ENCODE peak calls at places on chromosome 16, in nine cellular contexts. One of them, this sample, is unnamed.

GRCh38 chr16:79011282-79011681 is 589.3 kb downstream of the MAF start:
- DNase-seq in A549: no peak
- DNase-seq in epithelial cell of esophagus: no peak
- DNase-seq in body of pancreas: no peak
- DNase-seq in AG10803: no peak
- DNase-seq in suprapubic skin: no peak
- DNase-seq in GM06990: no peak
- DNase-seq in CD8-positive, alpha-beta T cell: no peak
- DNase-seq in mucosa of descending colon: no peak
- DNase-seq in this sample: no peak

GRCh38 chr16:56956756-56957155 is 5.0 kb upstream of the CETP start:
- DNase-seq in A549: no peak
- DNase-seq in epithelial cell of esophagus: no peak
- DNase-seq in body of pancreas: no peak
- DNase-seq in AG10803: no peak
- DNase-seq in suprapubic skin: no peak
- DNase-seq in GM06990: no peak
- DNase-seq in CD8-positive, alpha-beta T cell: no peak
- DNase-seq in mucosa of descending colon: no peak
- DNase-seq in this sample: no peak

GRCh38 chr16:51009813-51010212 is 141.3 kb downstream of the SALL1 start:
- DNase-seq in A549: no peak
- DNase-seq in epithelial cell of esophagus: no peak
- DNase-seq in body of pancreas: no peak
- DNase-seq in AG10803: no peak
- DNase-seq in suprapubic skin: no peak
- DNase-seq in GM06990: no peak
- DNase-seq in CD8-positive, alpha-beta T cell: no peak
- DNase-seq in mucosa of descending colon: no peak
- DNase-seq in this sample: no peak

GRCh38 chr16:11144122-11144521 is 111.9 kb downstream of the SOCS1 start:
- DNase-seq in A549: no peak
- DNase-seq in epithelial cell of esophagus: no peak
- DNase-seq in body of pancreas: no peak
- DNase-seq in AG10803: no peak
- DNase-seq in suprapubic skin: no peak
- DNase-seq in GM06990: no peak
- DNase-seq in CD8-positive, alpha-beta T cell: no peak
- DNase-seq in mucosa of descending colon: no peak
- DNase-seq in this sample: no peak

GRCh38 chr16:52492789-52493357 is 54.1 kb downstream of the TOX3 start:
- DNase-seq in A549: no peak
- DNase-seq in epithelial cell of esophagus: no peak
- DNase-seq in body of pancreas: peak; percentile 45
- DNase-seq in AG10803: no peak
- DNase-seq in suprapubic skin: no peak
- DNase-seq in GM06990: no peak
- DNase-seq in CD8-positive, alpha-beta T cell: no peak
- DNase-seq in mucosa of descending colon: no peak
- DNase-seq in this sample: no peak

GRCh38 chr16:77723108-77723514 is 797 bp downstream of the NUDT7 start:
- DNase-seq in A549: no peak
- DNase-seq in epithelial cell of esophagus: no peak
- DNase-seq in body of pancreas: peak; percentile 28
- DNase-seq in AG10803: peak; percentile 84
- DNase-seq in suprapubic skin: no peak
- DNase-seq in GM06990: no peak
- DNase-seq in CD8-positive, alpha-beta T cell: no peak
- DNase-seq in mucosa of descending colon: no peak
- DNase-seq in this sample: no peak

GRCh38 chr16:80174416-80174815 is 366.4 kb upstream of the DYNLRB2 start:
- DNase-seq in A549: peak; percentile 53
- DNase-seq in epithelial cell of esophagus: peak; percentile 83
- DNase-seq in body of pancreas: no peak
- DNase-seq in AG10803: peak; percentile 95
- DNase-seq in suprapubic skin: no peak
- DNase-seq in GM06990: no peak
- DNase-seq in CD8-positive, alpha-beta T cell: no peak
- DNase-seq in mucosa of descending colon: no peak
- DNase-seq in this sample: no peak

GRCh38 chr16:49494386-49495150 is 121.0 kb downstream of the C16orf78 start:
- DNase-seq in A549: no peak
- DNase-seq in epithelial cell of esophagus: no peak
- DNase-seq in body of pancreas: no peak
- DNase-seq in AG10803: no peak
- DNase-seq in suprapubic skin: peak; percentile 47
- DNase-seq in GM06990: no peak
- DNase-seq in CD8-positive, alpha-beta T cell: no peak
- DNase-seq in mucosa of descending colon: no peak
- DNase-seq in this sample: peak; percentile 30

GRCh38 chr16:50266337-50267091 is at the start of gene ADCY7:
- DNase-seq in A549: no peak
- DNase-seq in epithelial cell of esophagus: peak; percentile 83
- DNase-seq in body of pancreas: peak; percentile 63
- DNase-seq in AG10803: peak; percentile 88
- DNase-seq in suprapubic skin: no peak
- DNase-seq in GM06990: peak; percentile 84
- DNase-seq in CD8-positive, alpha-beta T cell: peak; percentile 89
- DNase-seq in mucosa of descending colon: peak; percentile 87
- DNase-seq in this sample: peak; percentile 88

GRCh38 chr16:20114356-20114755 is 40.7 kb upstream of the GPR139 start:
- DNase-seq in A549: peak; percentile 65
- DNase-seq in epithelial cell of esophagus: peak; percentile 9
- DNase-seq in body of pancreas: peak; percentile 56
- DNase-seq in AG10803: no peak
- DNase-seq in suprapubic skin: no peak
- DNase-seq in GM06990: no peak
- DNase-seq in CD8-positive, alpha-beta T cell: no peak
- DNase-seq in mucosa of descending colon: peak; percentile 20
- DNase-seq in this sample: no peak

GRCh38 chr16:13779676-13780075 is 140.3 kb upstream of the ERCC4 start:
- DNase-seq in A549: no peak
- DNase-seq in epithelial cell of esophagus: no peak
- DNase-seq in body of pancreas: no peak
- DNase-seq in AG10803: no peak
- DNase-seq in suprapubic skin: no peak
- DNase-seq in GM06990: no peak
- DNase-seq in CD8-positive, alpha-beta T cell: no peak
- DNase-seq in mucosa of descending colon: no peak
- DNase-seq in this sample: no peak

GRCh38 chr16:83928341-83929055 is 24.5 kb upstream of the OSGIN1 start:
- DNase-seq in A549: no peak
- DNase-seq in epithelial cell of esophagus: peak; percentile 81
- DNase-seq in body of pancreas: no peak
- DNase-seq in AG10803: peak; percentile 88
- DNase-seq in suprapubic skin: no peak
- DNase-seq in GM06990: no peak
- DNase-seq in CD8-positive, alpha-beta T cell: no peak
- DNase-seq in mucosa of descending colon: no peak
- DNase-seq in this sample: no peak

GRCh38 chr16:23334950-23335349 is 32.8 kb downstream of the SCNN1B start:
- DNase-seq in A549: no peak
- DNase-seq in epithelial cell of esophagus: no peak
- DNase-seq in body of pancreas: no peak
- DNase-seq in AG10803: no peak
- DNase-seq in suprapubic skin: no peak
- DNase-seq in GM06990: no peak
- DNase-seq in CD8-positive, alpha-beta T cell: no peak
- DNase-seq in mucosa of descending colon: no peak
- DNase-seq in this sample: no peak

GRCh38 chr16:2046889-2047329 is 725 bp downstream of the NTHL1 start:
- DNase-seq in A549: no peak
- DNase-seq in epithelial cell of esophagus: no peak
- DNase-seq in body of pancreas: no peak
- DNase-seq in AG10803: no peak
- DNase-seq in suprapubic skin: no peak
- DNase-seq in GM06990: no peak
- DNase-seq in CD8-positive, alpha-beta T cell: no peak
- DNase-seq in mucosa of descending colon: no peak
- DNase-seq in this sample: no peak

GRCh38 chr16:2047330-2048115 is at the start of the genes NTHL1 and TSC2:
- DNase-seq in A549: peak; percentile 98
- DNase-seq in epithelial cell of esophagus: peak; percentile 97
- DNase-seq in body of pancreas: peak; percentile 96
- DNase-seq in AG10803: peak; percentile 94
- DNase-seq in suprapubic skin: peak; percentile 98
- DNase-seq in GM06990: peak; percentile 96
- DNase-seq in CD8-positive, alpha-beta T cell: peak; percentile 93
- DNase-seq in mucosa of descending colon: peak; percentile 97
- DNase-seq in this sample: peak; percentile 99

GRCh38 chr16:2048116-2048543 is 345 bp downstream of the TSC2 start:
- DNase-seq in A549: no peak
- DNase-seq in epithelial cell of esophagus: no peak
- DNase-seq in body of pancreas: no peak
- DNase-seq in AG10803: no peak
- DNase-seq in suprapubic skin: no peak
- DNase-seq in GM06990: no peak
- DNase-seq in CD8-positive, alpha-beta T cell: no peak
- DNase-seq in mucosa of descending colon: no peak
- DNase-seq in this sample: no peak

GRCh38 chr16:2044541-2044940 is 3.1 kb downstream of the NTHL1 start:
- DNase-seq in A549: no peak
- DNase-seq in epithelial cell of esophagus: no peak
- DNase-seq in body of pancreas: no peak
- DNase-seq in AG10803: no peak
- DNase-seq in suprapubic skin: no peak
- DNase-seq in GM06990: no peak
- DNase-seq in CD8-positive, alpha-beta T cell: no peak
- DNase-seq in mucosa of descending colon: no peak
- DNase-seq in this sample: no peak

DNA sequence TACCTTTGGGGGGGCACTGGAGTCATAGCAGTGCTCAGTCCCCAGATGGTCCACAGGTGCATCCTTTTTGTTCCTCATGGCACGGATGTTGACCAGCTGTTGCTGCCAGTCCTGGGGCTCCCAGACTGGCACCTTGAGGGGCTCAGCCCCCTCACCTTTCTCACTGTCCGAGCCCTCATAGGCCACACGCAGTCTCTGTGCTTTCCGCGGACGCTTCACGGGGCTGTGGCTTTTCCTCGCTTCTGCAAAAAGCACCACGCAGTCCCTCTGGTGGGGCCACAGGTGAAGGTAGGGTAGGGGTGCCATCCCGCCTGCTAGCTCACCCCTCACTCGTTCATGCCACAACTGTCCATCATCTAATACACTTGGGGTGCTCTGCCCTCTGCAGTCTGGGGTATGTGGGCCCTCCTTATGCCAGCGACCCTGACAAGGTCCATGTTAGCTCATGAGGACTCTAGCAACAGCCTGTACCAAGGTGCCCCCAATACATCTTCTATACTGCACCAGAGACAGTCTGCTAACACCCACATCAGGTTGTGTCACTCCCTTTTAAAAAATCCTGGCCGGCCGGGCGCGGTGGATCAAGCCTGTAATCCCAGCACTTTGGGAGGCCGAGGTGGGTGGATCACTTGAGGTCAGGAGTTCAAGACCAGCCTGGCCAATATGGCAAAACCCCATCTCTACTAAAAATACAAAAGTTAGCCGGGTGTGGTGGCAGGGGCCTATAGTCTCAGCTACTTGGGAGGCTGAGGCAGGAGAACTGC is 1.3 kb downstream of the NTHL1 start:
- DNase-seq in A549: no peak
- DNase-seq in epithelial cell of esophagus: no peak
- DNase-seq in body of pancreas: no peak
- DNase-seq in AG10803: no peak
- DNase-seq in suprapubic skin: no peak
- DNase-seq in GM06990: no peak
- DNase-seq in CD8-positive, alpha-beta T cell: no peak
- DNase-seq in mucosa of descending colon: no peak
- DNase-seq in this sample: no peak
- H3K4me3 ChIP-seq in A549: peak overlapping the region; percentile 68
- H3K4me3 ChIP-seq in epithelial cell of esophagus: no peak overlapping the region
- H3K4me3 ChIP-seq in body of pancreas: no peak overlapping the region
- H3K4me3 ChIP-seq in AG10803: no peak overlapping the region
- H3K4me3 ChIP-seq in suprapubic skin: peak overlapping the region; percentile 75
- H3K4me3 ChIP-seq in GM06990: peak overlapping the region; percentile 91
- H3K4me3 ChIP-seq in CD8-positive, alpha-beta T cell: no peak overlapping the region
- H3K4me3 ChIP-seq in mucosa of descending colon: no peak overlapping the region
- H3K4me3 ChIP-seq in this sample: no peak overlapping the region

GRCh38 chr16:64047878-64048277 is 1074.0 kb downstream of the CDH11 start:
- DNase-seq in A549: no peak
- DNase-seq in epithelial cell of esophagus: no peak
- DNase-seq in body of pancreas: no peak
- DNase-seq in AG10803: no peak
- DNase-seq in suprapubic skin: no peak
- DNase-seq in GM06990: no peak
- DNase-seq in CD8-positive, alpha-beta T cell: no peak
- DNase-seq in mucosa of descending colon: no peak
- DNase-seq in this sample: no peak

GRCh38 chr16:64047207-64047606 is 1074.7 kb downstream of the CDH11 start:
- DNase-seq in A549: no peak
- DNase-seq in epithelial cell of esophagus: peak; percentile 37
- DNase-seq in body of pancreas: no peak
- DNase-seq in AG10803: no peak
- DNase-seq in suprapubic skin: no peak
- DNase-seq in GM06990: no peak
- DNase-seq in CD8-positive, alpha-beta T cell: no peak
- DNase-seq in mucosa of descending colon: no peak
- DNase-seq in this sample: no peak

DNA sequence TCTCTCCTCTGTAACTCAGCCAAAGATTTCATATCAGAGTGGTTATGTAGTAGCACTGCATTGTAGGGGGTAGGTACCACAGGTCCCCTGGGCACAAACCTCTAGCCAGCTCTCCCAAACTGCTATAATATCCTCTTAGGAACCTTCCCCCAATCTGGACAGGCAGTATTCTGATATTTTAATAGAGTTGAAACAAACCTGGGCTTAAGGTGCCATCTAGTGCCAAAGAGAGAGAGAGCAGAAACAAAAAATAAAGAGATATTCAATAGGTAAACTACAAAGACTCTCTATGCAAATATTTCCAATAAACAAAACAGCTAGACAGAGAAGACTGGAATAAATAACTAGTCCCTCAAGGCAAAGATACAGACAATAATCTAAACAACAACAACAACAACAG is 1070.0 kb downstream of the CDH11 start:
- DNase-seq in A549: no peak
- DNase-seq in epithelial cell of esophagus: peak; percentile 20
- DNase-seq in body of pancreas: no peak
- DNase-seq in AG10803: peak; percentile 0
- DNase-seq in suprapubic skin: no peak
- DNase-seq in GM06990: no peak
- DNase-seq in CD8-positive, alpha-beta T cell: no peak
- DNase-seq in mucosa of descending colon: no peak
- DNase-seq in this sample: no peak
- TF ChIP-seq CTCF in A549: no peak
- TF ChIP-seq CTCF in epithelial cell of esophagus: peak; percentile 53
- TF ChIP-seq CTCF in body of pancreas: peak; percentile 17
- TF ChIP-seq CTCF in AG10803: peak; percentile 37
- TF ChIP-seq CTCF in suprapubic skin: no peak
- TF ChIP-seq CTCF in GM06990: no peak
- TF ChIP-seq CTCF in CD8-positive, alpha-beta T cell: no peak
- TF ChIP-seq CTCF in mucosa of descending colon: no peak
- TF ChIP-seq CTCF in this sample: peak; percentile 17

GRCh38 chr16:4868573-4868972 is 21.3 kb downstream of the UBN1 start:
- DNase-seq in A549: no peak
- DNase-seq in epithelial cell of esophagus: no peak
- DNase-seq in body of pancreas: no peak
- DNase-seq in AG10803: no peak
- DNase-seq in suprapubic skin: no peak
- DNase-seq in GM06990: no peak
- DNase-seq in CD8-positive, alpha-beta T cell: no peak
- DNase-seq in mucosa of descending colon: no peak
- DNase-seq in this sample: no peak
- H3K4me3 ChIP-seq in A549: no peak overlapping the region
- H3K4me3 ChIP-seq in epithelial cell of esophagus: no peak overlapping the region
- H3K4me3 ChIP-seq in body of pancreas: no peak overlapping the region
- H3K4me3 ChIP-seq in AG10803: no peak overlapping the region
- H3K4me3 ChIP-seq in suprapubic skin: no peak overlapping the region
- H3K4me3 ChIP-seq in GM06990: no peak overlapping the region
- H3K4me3 ChIP-seq in CD8-positive, alpha-beta T cell: no peak overlapping the region
- H3K4me3 ChIP-seq in mucosa of descending colon: no peak overlapping the region
- H3K4me3 ChIP-seq in this sample: no peak overlapping the region

GRCh38 chr16:71421911-71422310 is 19.9 kb downstream of the TLE7 start:
- DNase-seq in A549: peak; percentile 46
- DNase-seq in epithelial cell of esophagus: peak; percentile 50
- DNase-seq in body of pancreas: peak; percentile 26
- DNase-seq in AG10803: no peak
- DNase-seq in suprapubic skin: no peak
- DNase-seq in GM06990: no peak
- DNase-seq in CD8-positive, alpha-beta T cell: peak; percentile 25
- DNase-seq in mucosa of descending colon: peak; percentile 33
- DNase-seq in this sample: peak; percentile 47
- TF ChIP-seq CTCF in A549: peak; percentile 34
- TF ChIP-seq CTCF in epithelial cell of esophagus: peak; percentile 54
- TF ChIP-seq CTCF in body of pancreas: peak; percentile 26
- TF ChIP-seq CTCF in AG10803: peak; percentile 44
- TF ChIP-seq CTCF in suprapubic skin: no peak
- TF ChIP-seq CTCF in GM06990: peak; percentile 65
- TF ChIP-seq CTCF in CD8-positive, alpha-beta T cell: peak; percentile 30
- TF ChIP-seq CTCF in mucosa of descending colon: peak; percentile 36
- TF ChIP-seq CTCF in this sample: peak; percentile 34

This sample was measured in upper lobe of right lung.